ENCODE peak calls at places on chromosomes 11 and 22, in six cellular contexts. N is NCI-H1105 treated with DMSO at 0.1 percent for 48 hours; K is activated CD4-positive, alpha-beta T cell treated with anti-CD3 and anti-CD28 coated beads for 24 hours; O is suprapubic skin; C is M059J; R is stimulated activated CD4-positive, alpha-beta T cell treated with anti-CD3 and anti-CD28 coated beads, Interleukin-15, amount 100 ng/mL, for 48 hours. Z is an unnamed sample.

GRCh38 chr11:16839821-16840220 is 101.4 kb downstream of the C11orf58 start:
- DNase-seq in O (no peak), C (peak), K (no peak), N (no peak), R (no peak), Z (no peak)

GRCh38 chr11:71542856-71543743 is 5.1 kb upstream of the KRTAP5-9 start:
- DNase-seq in C (peak), O (no peak), R (no peak), N (no peak), K (no peak), Z (no peak)

GRCh38 chr11:43486141-43486540 is 127.4 kb downstream of the TTC17 start:
- DNase-seq in O (no peak), K (no peak), N (no peak), R (no peak), C (peak), Z (peak)

GRCh38 chr11:107549253-107549953 is 16.1 kb downstream of the ALKBH8 start:
- DNase-seq in N (peak), R (no peak), O (no peak), K (no peak), C (peak), Z (peak)

GRCh38 chr11:104895619-104896018 is 2.6 kb downstream of the CASP12 start:
- DNase-seq in C (no peak), O (no peak), K (no peak), R (no peak), N (no peak), Z (no peak)

GRCh38 chr11:94193288-94193687 is 64.6 kb downstream of the PANX1 start:
- DNase-seq in O (no peak), C (peak), N (no peak), R (no peak), K (no peak), Z (peak)

GRCh38 chr11:130159657-130160459 is at the start of gene ST14:
- DNase-seq in C (no peak), N (peak), O (no peak), R (no peak), K (no peak), Z (no peak)

GRCh38 chr22:46931414-46931813 is 169.0 kb downstream of the TBC1D22A start:
- DNase-seq in C (peak), N (no peak), R (no peak), O (no peak), K (no peak), Z (peak)

GRCh38 chr11:131465746-131466145 is 95.3 kb downstream of the NTM start:
- DNase-seq in R (no peak), N (no peak), K (no peak), O (no peak), C (no peak), Z (no peak)

GRCh38 chr22:38758276-38758945 is 2.6 kb upstream of the SUN2 start:
- DNase-seq in R (peak), C (no peak), K (peak), N (no peak), O (no peak), Z (no peak)

GRCh38 chr11:55707029-55707428 is 45.0 kb downstream of the OR4C6 start:
- DNase-seq in N (peak), O (no peak), R (no peak), K (no peak), C (peak), Z (peak)

GRCh38 chr11:77074626-77075221 is 8.0 kb downstream of the CAPN5 start:
- DNase-seq in K (no peak), C (no peak), N (no peak), O (peak), R (no peak), Z (no peak)

GRCh38 chr11:13150487-13150886 is 127.1 kb upstream of the BMAL1 start:
- DNase-seq in N (no peak), R (no peak), C (no peak), K (no peak), O (no peak), Z (no peak)

GRCh38 chr22:42613869-42614268 is 814 bp downstream of the POLDIP3 start:
- DNase-seq in O (no peak), C (peak), K (no peak), N (peak), R (no peak), Z (peak)

GRCh38 chr22:42300286-42301071 is 30.0 kb upstream of the TCF20 start:
- DNase-seq in N (no peak), R (peak), K (no peak), C (no peak), O (no peak), Z (no peak)

GRCh38 chr11:72072348-72072747 is 8.0 kb downstream of the NUMA1 start:
- DNase-seq in K (no peak), O (no peak), N (no peak), C (peak), R (no peak), Z (peak)

GRCh38 chr11:114209904-114210303 is 86.3 kb upstream of the NNMT start:
- DNase-seq in R (no peak), C (no peak), N (no peak), O (no peak), K (no peak), Z (no peak)

GRCh38 chr11:122394326-122394725 is 261.2 kb upstream of the UBASH3B start:
- DNase-seq in N (peak), C (no peak), K (no peak), O (no peak), R (no peak), Z (no peak)

GRCh38 chr11:19890308-19890707 is 177.7 kb downstream of the NAV2 start:
- DNase-seq in K (no peak), N (no peak), O (no peak), R (no peak), C (peak), Z (peak)

GRCh38 chr11:65946655-65947054 is 1.4 kb downstream of the TSGA10IP start:
- DNase-seq in R (no peak), K (no peak), N (no peak), C (no peak), O (no peak), Z (no peak)

GRCh38 chr11:34052608-34053160 is 1.2 kb downstream of the CAPRIN1 start:
- DNase-seq in R (peak), N (no peak), C (peak), O (peak), K (peak), Z (peak)

GRCh38 chr11:36041988-36042606 is 98.2 kb downstream of the LDLRAD3 start:
- DNase-seq in N (no peak), O (no peak), C (peak), R (no peak), K (no peak), Z (peak)

GRCh38 chr22:32644252-32645100 is 157.0 kb upstream of the TIMP3 start:
- DNase-seq in R (no peak), C (peak), O (peak), N (no peak), K (no peak), Z (peak)

GRCh38 chr11:119721129-119722120 is 7.6 kb downstream of the NECTIN1 start:
- DNase-seq in N (peak), C (peak), K (no peak), R (no peak), O (no peak), Z (peak)

GRCh38 chr11:61041755-61042518 is 60.4 kb upstream of the CD5 start:
- DNase-seq in O (no peak), C (peak), R (peak), K (no peak), N (no peak), Z (peak)

GRCh38 chr11:119367661-119368120 is 13.8 kb downstream of the USP2 start:
- DNase-seq in R (no peak), C (no peak), N (no peak), O (no peak), K (no peak), Z (no peak)

GRCh38 chr22:47150426-47150825 is 388.0 kb downstream of the TBC1D22A start:
- DNase-seq in C (no peak), K (no peak), R (no peak), N (no peak), O (no peak), Z (no peak)

GRCh38 chr11:6598555-6598954 is 4.9 kb downstream of the RRP8 start:
- DNase-seq in K (no peak), O (no peak), R (no peak), N (no peak), C (no peak), Z (no peak)

GRCh38 chr11:69986421-69987229 is 91.5 kb upstream of the ANO1 start:
- DNase-seq in K (no peak), C (no peak), O (no peak), R (no peak), N (no peak), Z (no peak)

Z was measured in EH.